ENCODE peak calls at places on chromosomes 3 and 15, in seven cellular contexts. E is fibroblast of gingiva, W is AG09309, F is KBM-7, D is midbrain, Z is erythroblast, B is endothelial cell. L is an unnamed sample.

GRCh38 chr3:14918356-14918860 is 29.0 kb upstream of the NR2C2 start:
- DNase-seq in B (no peak), W (no peak), E (no peak), D (no peak), Z (no peak), F (no peak), L (no peak)

GRCh38 chr3:138850151-138850550 is 15.4 kb upstream of the PIK3CB start:
- DNase-seq in B (no peak), W (no peak), F (no peak), E (peak; percentile 35), D (no peak), Z (no peak), L (no peak)

GRCh38 chr15:48103647-48104046 is 17.1 kb upstream of the SLC24A5 start:
- DNase-seq in B (no peak), Z (no peak), F (no peak), W (no peak), E (no peak), D (no peak), L (no peak)

GRCh38 chr15:53671545-53671944 is 87.9 kb downstream of the WDR72 start:
- DNase-seq in F (no peak), Z (no peak), E (no peak), W (no peak), B (no peak), D (no peak), L (no peak)

GRCh38 chr3:112074006-112074405 is 12.2 kb upstream of the C3orf52 start:
- DNase-seq in E (no peak), D (no peak), F (no peak), W (no peak), B (no peak), Z (no peak), L (no peak)

GRCh38 chr3:189186093-189186492 is 14.3 kb downstream of the TPRG1 start:
- DNase-seq in F (no peak), Z (no peak), B (no peak), W (no peak), E (peak; percentile 3), D (no peak), L (no peak)

GRCh38 chr15:52382647-52383046 is 87.0 kb upstream of the MYO5C start:
- DNase-seq in Z (no peak), B (no peak), F (no peak), D (no peak), W (no peak), E (no peak), L (no peak)

GRCh38 chr3:100334340-100335136 is at the start of gene NIT2:
- DNase-seq in B (peak; percentile 74), W (no peak), D (peak; percentile 73), E (peak; percentile 79), Z (peak; percentile 89), F (peak; percentile 87), L (peak; percentile 40)

GRCh38 chr3:185807455-185808068 is 17.3 kb downstream of the IGF2BP2 start:
- DNase-seq in Z (peak; percentile 25), F (peak; percentile 54), W (no peak), D (no peak), E (peak; percentile 51), B (no peak), L (no peak)

GRCh38 chr3:14434541-14435151 is 32.2 kb downstream of the SLC6A6 start:
- DNase-seq in Z (peak; percentile 15), W (no peak), B (no peak), E (no peak), F (no peak), D (no peak), L (no peak)

GRCh38 chr15:60370804-60371700 is 26.7 kb downstream of the ANXA2 start:
- DNase-seq in F (no peak), E (peak; percentile 98), D (no peak), B (no peak), W (peak; percentile 98), Z (no peak), L (peak; percentile 98)

GRCh38 chr15:31034152-31034551 is 42.7 kb upstream of the MTMR10 start:
- DNase-seq in D (no peak), W (no peak), E (peak; percentile 17), F (no peak), B (no peak), Z (no peak), L (no peak)

GRCh38 chr3:157491136-157491535 is 12.1 kb downstream of the VEPH1 start:
- DNase-seq in W (no peak), Z (no peak), E (no peak), F (no peak), D (no peak), B (no peak), L (no peak)

GRCh38 chr15:60772395-60773120 is 293.6 kb upstream of the ICE2 start:
- DNase-seq in D (no peak), W (no peak), E (no peak), F (no peak), Z (no peak), B (no peak), L (no peak)

GRCh38 chr3:128425142-128425845 is 41.4 kb downstream of the DNAJB8 start:
- DNase-seq in D (no peak), Z (no peak), B (no peak), W (no peak), E (no peak), F (no peak), L (no peak)

GRCh38 chr3:95210878-95211277 is 1148.0 kb downstream of the NSUN3 start:
- DNase-seq in W (no peak), B (no peak), F (no peak), D (no peak), E (no peak), Z (no peak), L (no peak)

GRCh38 chr3:186477033-186477432 is 67.1 kb downstream of the CRYGS start:
- DNase-seq in F (no peak), E (no peak), D (no peak), Z (no peak), W (no peak), B (no peak), L (no peak)

GRCh38 chr15:83061680-83062079 is 5.4 kb downstream of the BTBD1 start:
- DNase-seq in Z (no peak), F (peak; percentile 39), E (peak; percentile 36), B (no peak), W (no peak), D (no peak), L (peak; percentile 62)

GRCh38 chr3:171874879-171875278 is 31.7 kb downstream of the TMEM212 start:
- DNase-seq in Z (no peak), W (no peak), F (no peak), E (peak; percentile 2), D (no peak), B (no peak), L (no peak)

GRCh38 chr3:71753716-71754609 is at the start of gene GPR27:
- DNase-seq in D (no peak), E (peak; percentile 43), Z (peak; percentile 3), W (no peak), F (no peak), B (peak; percentile 33), L (peak; percentile 8)

GRCh38 chr3:191762323-191762960 is 301.5 kb downstream of the PYDC2 start:
- DNase-seq in B (no peak), E (no peak), Z (no peak), D (no peak), F (peak; percentile 5), W (peak; percentile 54), L (peak; percentile 46)

GRCh38 chr3:57079221-57079831 is 18.9 kb downstream of the SPATA12 start:
- DNase-seq in D (no peak), F (no peak), Z (no peak), W (no peak), E (no peak), B (peak; percentile 66), L (no peak)

GRCh38 chr3:11157406-11157805 is 3.1 kb downstream of the HRH1 start:
- DNase-seq in B (no peak), W (no peak), F (no peak), Z (no peak), E (no peak), D (no peak), L (no peak)

GRCh38 chr3:171620825-171621434 is 160.7 kb upstream of the TNIK start:
- DNase-seq in Z (peak; percentile 13), F (no peak), E (no peak), B (no peak), W (peak; percentile 25), D (no peak), L (peak; percentile 14)

GRCh38 chr3:185878920-185879319 is 54.1 kb upstream of the IGF2BP2 start:
- DNase-seq in E (no peak), Z (no peak), B (no peak), D (no peak), W (no peak), F (no peak), L (no peak)

L was measured in GM04504.